ENCODE peak calls at places on chromosomes 13 and 19, in nine cellular contexts. D is Caki2; O is T1000; E is stimulated activated CD8-positive, alpha-beta memory T cell treated with anti-CD3 and anti-CD28 coated beads, Interleukin-2, amount 100 ng/mL, for 1 hour; Z is foreskin melanocyte; F is NCI-H524 treated with DMSO at 0.1 percent for 48 hours; W is dorsolateral prefrontal cortex; B is WTC11; Q is ELR. X is an unnamed sample.

GRCh38 chr19:4361152-4362037 is 18.0 kb downstream of the MPND start:
- DNase-seq in D (no peak), O (no peak), E (no peak), Z (no peak), F (no peak), W (no peak), B (peak), Q (no peak), X (no peak)

GRCh38 chr19:370641-371330 is 26.2 kb upstream of the MIER2 start:
- DNase-seq in D (no peak), O (no peak), E (no peak), Z (no peak), F (no peak), W (peak), B (no peak), Q (no peak), X (no peak)

GRCh38 chr19:2391118-2391725 is 31.2 kb downstream of the TMPRSS9 start:
- DNase-seq in D (peak), O (peak), E (peak), Z (peak), F (no peak), W (no peak), B (no peak), Q (peak), X (peak)

GRCh38 chr19:5130371-5131030 is 161.6 kb downstream of the KDM4B start:
- DNase-seq in D (no peak), O (no peak), E (peak), Z (no peak), F (no peak), W (no peak), B (no peak), Q (no peak), X (no peak)

GRCh38 chr13:51921790-51922740 is 60.3 kb downstream of the CCDC70 start:
- DNase-seq in D (peak), O (no peak), E (no peak), Z (no peak), F (no peak), W (no peak), B (no peak), Q (no peak), X (no peak)

GRCh38 chr13:19805765-19806164 is 23.0 kb upstream of the PSPC1 start:
- DNase-seq in D (no peak), O (no peak), E (no peak), Z (no peak), F (no peak), W (no peak), B (no peak), Q (no peak), X (no peak)

GRCh38 chr19:13012690-13013608 is 17.7 kb downstream of the NFIX start:
- DNase-seq in D (no peak), O (no peak), E (no peak), Z (peak), F (no peak), W (no peak), B (peak), Q (peak), X (no peak)

GRCh38 chr19:5642204-5642603 is 19.3 kb downstream of the SAFB start:
- DNase-seq in D (no peak), O (no peak), E (no peak), Z (no peak), F (no peak), W (no peak), B (no peak), Q (no peak), X (peak)

GRCh38 chr13:98650376-98651107 is 73.6 kb upstream of the STK24 start:
- DNase-seq in D (no peak), O (no peak), E (no peak), Z (no peak), F (no peak), W (no peak), B (no peak), Q (no peak), X (no peak)

GRCh38 chr13:44703371-44703770 is 127.2 kb upstream of the TSC22D1 start:
- DNase-seq in D (peak), O (no peak), E (no peak), Z (no peak), F (no peak), W (no peak), B (no peak), Q (peak), X (peak)

GRCh38 chr13:106610511-106610910 is 42.6 kb upstream of the ARGLU1 start:
- DNase-seq in D (no peak), O (no peak), E (no peak), Z (no peak), F (no peak), W (no peak), B (no peak), Q (peak), X (peak)

GRCh38 chr13:107450931-107451330 is 764.4 kb downstream of the LIG4 start:
- DNase-seq in D (peak), O (peak), E (no peak), Z (no peak), F (no peak), W (no peak), B (no peak), Q (peak), X (peak)

GRCh38 chr19:6023085-6023682 is 45.2 kb upstream of the RANBP3 start:
- DNase-seq in D (peak), O (no peak), E (no peak), Z (no peak), F (no peak), W (no peak), B (no peak), Q (peak), X (peak)

GRCh38 chr19:1648156-1648925 is 4.1 kb downstream of the TCF3 start:
- DNase-seq in D (no peak), O (no peak), E (no peak), Z (no peak), F (no peak), W (no peak), B (no peak), Q (no peak), X (no peak)

GRCh38 chr13:59776924-59777690 is 386.6 kb downstream of the DIAPH3 start:
- DNase-seq in D (no peak), O (no peak), E (no peak), Z (no peak), F (no peak), W (no peak), B (no peak), Q (peak), X (peak)

GRCh38 chr13:106835477-106835876 is 267.5 kb upstream of the ARGLU1 start:
- DNase-seq in D (no peak), O (no peak), E (no peak), Z (peak), F (no peak), W (no peak), B (no peak), Q (no peak), X (no peak)

GRCh38 chr13:51605698-51606097 is 21.4 kb downstream of the WDFY2 start:
- DNase-seq in D (no peak), O (no peak), E (no peak), Z (peak), F (no peak), W (no peak), B (no peak), Q (no peak), X (no peak)

GRCh38 chr13:27006519-27007161 is 165.0 kb downstream of the USP12 start:
- DNase-seq in D (no peak), O (no peak), E (no peak), Z (no peak), F (peak), W (peak), B (peak), Q (peak), X (peak)

GRCh38 chr13:85241045-85241444 is 558.2 kb downstream of the SLITRK6 start:
- DNase-seq in D (no peak), O (no peak), E (no peak), Z (no peak), F (no peak), W (no peak), B (no peak), Q (peak), X (peak)

GRCh38 chr13:114130131-114130707 is 2.2 kb downstream of the RASA3 start:
- DNase-seq in D (no peak), O (no peak), E (no peak), Z (no peak), F (no peak), W (no peak), B (no peak), Q (peak), X (no peak)

GRCh38 chr13:99606322-99607089 is 105.2 kb downstream of the TM9SF2 start:
- DNase-seq in D (peak), O (peak), E (peak), Z (peak), F (no peak), W (peak), B (peak), Q (peak), X (peak)

GRCh38 chr13:44155422-44156293 is 218.0 kb upstream of the SERP2 start:
- DNase-seq in D (no peak), O (no peak), E (no peak), Z (no peak), F (no peak), W (peak), B (peak), Q (no peak), X (no peak)

X was measured in adipocyte.